ENCODE peak calls at places on chromosomes 5 and 9, in five cellular contexts. Q is neuronal stem cell, U is PC-9, K is lung, Z is tibial nerve. X is an unnamed sample. For H3K27me3 and H3K4me1, the result is how much of the 10 kb centered on the place peaks cover.

GRCh38 chr5:174692982-174693422 is 31.4 kb upstream of the MSX2 start:
- DNase-seq in Z (no peak), Q (peak), K (no peak), U (no peak), X (peak)

GRCh38 chr9:4934976-4935672 is 49.9 kb upstream of the JAK2 start:
- DNase-seq in Q (peak), K (no peak), Z (no peak), U (no peak), X (no peak)

GRCh38 chr9:104993291-104993963 is 65.5 kb upstream of the ABCA1 start:
- DNase-seq in Q (peak), Z (peak), K (peak), U (peak), X (peak)

GRCh38 chr9:98860871-98861293 is 53.4 kb downstream of the GALNT12 start:
- DNase-seq in U (no peak), Z (peak), Q (peak), K (peak), X (no peak)

GRCh38 chr5:178790371-178790770 is 59.9 kb upstream of the ZNF354A start:
- DNase-seq in U (peak), Z (peak), Q (no peak), K (no peak), X (no peak)

GRCh38 chr5:68087866-68088265 is 127.7 kb upstream of the PIK3R1 start:
- DNase-seq in K (peak), Z (no peak), Q (no peak), U (no peak), X (no peak)

GRCh38 chr9:37529111-37529510 is 43.4 kb downstream of the POLR1E start:
- DNase-seq in Z (no peak), U (no peak), K (no peak), Q (no peak), X (no peak)

GRCh38 chr5:117947836-117948235 is 1040.5 kb downstream of the DTWD2 start:
- DNase-seq in Q (no peak), K (no peak), Z (no peak), U (no peak), X (no peak)

GRCh38 chr5:74889523-74890105 is 23.4 kb upstream of the FAM169A start:
- DNase-seq in K (no peak), U (no peak), Z (no peak), Q (no peak), X (no peak)

GRCh38 chr9:133684461-133685361 is 48.5 kb downstream of the DBH start:
- DNase-seq in Q (no peak), K (no peak), Z (no peak), U (no peak), X (no peak)

GRCh38 chr5:149153751-149154610 is 12.7 kb downstream of the ABLIM3 start:
- DNase-seq in Z (no peak), U (peak), K (peak), Q (no peak), X (no peak)
- H3K4me3 ChIP-seq in Z (no peak), U (no peak), K (no peak), Q (no peak), X (no peak)

GRCh38 chr5:147986134-147986757 is 77.5 kb upstream of the SPINK5 start:
- DNase-seq in Q (no peak), Z (no peak), K (no peak), U (no peak), X (no peak)

GRCh38 chr5:147995846-147996245 is 67.9 kb upstream of the SPINK5 start:
- DNase-seq in K (no peak), Q (no peak), U (no peak), Z (no peak), X (no peak)

GRCh38 chr5:147989239-147989638 is 74.5 kb upstream of the SPINK5 start:
- DNase-seq in U (no peak), Z (no peak), Q (no peak), K (no peak), X (no peak)

GRCh38 chr5:147985593-147985992 is 78.2 kb upstream of the SPINK5 start:
- DNase-seq in K (no peak), Z (no peak), U (no peak), Q (no peak), X (no peak)

GRCh38 chr5:147989977-147990376 is 73.8 kb upstream of the SPINK5 start:
- DNase-seq in Z (no peak), K (no peak), U (no peak), Q (no peak), X (no peak)
- H3K27me3 ChIP-seq in Z (under half), K (under half), U (under half), Q (under half), X (under half)

GRCh38 chr5:150532161-150532560 is 24.2 kb downstream of the NDST1 start:
- DNase-seq in Q (no peak), K (no peak), Z (no peak), U (no peak), X (no peak)
- H3K4me1 ChIP-seq in Q (under half), K (under half), Z (under half), U (under half), X (under half)

DNA sequence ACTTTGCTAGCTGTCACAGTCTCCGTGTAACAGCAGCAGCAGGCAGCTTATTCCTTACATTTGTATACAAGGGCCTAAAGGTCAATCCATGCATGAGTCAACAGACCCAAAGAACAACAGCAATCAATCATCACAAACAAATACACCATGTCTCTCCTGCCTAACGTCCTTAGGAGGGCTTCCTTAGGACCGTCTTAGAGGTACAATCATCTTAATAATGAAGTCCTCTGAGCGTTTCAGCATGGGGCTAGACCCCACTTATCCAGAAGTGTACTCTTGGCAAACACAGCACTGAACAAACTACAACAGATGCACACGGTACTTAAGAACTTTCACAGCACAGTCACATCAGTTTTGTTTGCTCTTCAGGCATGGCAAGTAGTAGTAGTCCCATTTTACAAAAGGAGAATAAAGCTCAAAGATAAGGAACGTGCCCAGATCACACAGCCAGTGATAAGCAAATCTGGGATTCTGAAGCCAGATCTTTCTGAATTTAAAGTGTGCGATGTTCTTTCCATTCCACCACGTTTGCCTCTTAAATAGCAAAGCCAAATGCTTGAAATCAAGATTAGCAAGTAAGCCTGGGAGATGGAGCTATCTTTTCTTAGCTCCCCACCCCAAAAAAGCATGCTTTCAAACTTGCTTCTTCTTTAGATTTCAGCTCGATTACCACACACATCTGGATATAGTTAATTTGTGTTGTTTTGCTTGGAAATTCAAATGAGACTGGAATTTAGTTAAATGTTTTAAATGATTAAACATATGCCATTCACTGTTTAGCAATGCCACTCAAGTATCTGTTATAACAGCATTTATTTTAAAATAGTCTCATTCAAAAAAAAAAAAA is 24.2 kb downstream of the PSMB7 start:
- DNase-seq in Z (no peak), U (no peak), Q (no peak), K (no peak), X (peak)
- H3K4me3 ChIP-seq in Z (no peak), U (peak), Q (no peak), K (no peak), X (no peak)

GRCh38 chr5:89337-90286 is 2.4 kb upstream of the PLEKHG4B start:
- DNase-seq in U (no peak), K (no peak), Z (no peak), Q (no peak), X (no peak)
- H3K27me3 ChIP-seq in U (half or more), K (under half), Z (under half), Q (under half), X (under half)

GRCh38 chr9:134737842-134738580 is 96.4 kb downstream of the COL5A1 start:
- DNase-seq in K (no peak), U (no peak), Q (no peak), Z (no peak), X (no peak)
- H3K4me1 ChIP-seq in K (under half), U (under half), Q (under half), Z (under half), X (under half)

GRCh38 chr5:119385136-119386128 is 29.6 kb downstream of the TNFAIP8 start:
- DNase-seq in Z (no peak), U (no peak), K (no peak), Q (no peak), X (no peak)
- H3K4me3 ChIP-seq in Z (no peak), U (no peak), K (no peak), Q (no peak), X (no peak)

GRCh38 chr5:181114844-181115778 is 15.9 kb downstream of the OR2V1 start:
- DNase-seq in Z (no peak), K (no peak), Q (no peak), U (peak), X (no peak)
- H3K27me3 ChIP-seq in Z (under half), K (under half), Q (under half), U (under half), X (under half)

X was measured in HAP-1.